ENCODE peak calls at places on chromosomes 5 and 9, in six cellular contexts. M, N, R, F, L and T are unnamed samples.

GRCh38 chr9:91245432-91246313 is 116.0 kb downstream of the AUH start:
- DNase-seq in M (no peak), N (peak; percentile 62), R (no peak), F (no peak), L (peak; percentile 15), T (no peak)

GRCh38 chr5:54869691-54870090 is 115.7 kb downstream of the ESM1 start:
- DNase-seq in M (no peak), N (no peak), R (no peak), F (no peak), L (no peak), T (no peak)

GRCh38 chr5:39758426-39758825 is 333.6 kb upstream of the DAB2 start:
- DNase-seq in M (no peak), N (no peak), R (no peak), F (no peak), L (no peak), T (no peak)

GRCh38 chr5:95848701-95849100 is 26.2 kb upstream of the GLRX start:
- DNase-seq in M (no peak), N (no peak), R (no peak), F (no peak), L (no peak), T (no peak)

GRCh38 chr5:177142778-177143177 is 9.2 kb downstream of the NSD1 start:
- DNase-seq in M (no peak), N (no peak), R (no peak), F (no peak), L (no peak), T (no peak)

GRCh38 chr5:133682496-133682895 is 70.2 kb upstream of the FSTL4 start:
- DNase-seq in M (no peak), N (no peak), R (no peak), F (no peak), L (no peak), T (no peak)

GRCh38 chr9:77707696-77708095 is 59.6 kb upstream of the GNA14 start:
- DNase-seq in M (no peak), N (peak; percentile 97), R (no peak), F (no peak), L (peak; percentile 47), T (no peak)

GRCh38 chr9:104386425-104387069 is 117.5 kb upstream of the OR13F1 start:
- DNase-seq in M (peak; percentile 28), N (peak; percentile 25), R (peak; percentile 29), F (no peak), L (peak; percentile 23), T (no peak)

GRCh38 chr9:16202913-16203734 is 650.3 kb downstream of the CCDC171 start:
- DNase-seq in M (peak; percentile 54), N (peak; percentile 92), R (no peak), F (no peak), L (peak; percentile 87), T (no peak)

GRCh38 chr5:110785356-110785755 is 46.5 kb downstream of the SLC25A46 start:
- DNase-seq in M (no peak), N (peak; percentile 15), R (no peak), F (no peak), L (no peak), T (no peak)

GRCh38 chr5:132420706-132421272 is 51.3 kb downstream of the SLC22A5 start:
- DNase-seq in M (no peak), N (no peak), R (no peak), F (no peak), L (no peak), T (no peak)

GRCh38 chr9:27485158-27485557 is 38.9 kb upstream of the IFNK start:
- DNase-seq in M (no peak), N (no peak), R (no peak), F (no peak), L (no peak), T (no peak)

GRCh38 chr5:137155621-137156020 is 343.5 kb downstream of the SPOCK1 start:
- DNase-seq in M (no peak), N (no peak), R (peak; percentile 87), F (no peak), L (no peak), T (no peak)

GRCh38 chr9:38441347-38442085 is 17.3 kb upstream of the IGFBPL1 start:
- DNase-seq in M (no peak), N (no peak), R (no peak), F (no peak), L (no peak), T (no peak)

GRCh38 chr5:114789773-114790402 is 379.8 kb downstream of the TRIM36 start:
- DNase-seq in M (peak; percentile 39), N (no peak), R (peak; percentile 21), F (no peak), L (peak; percentile 5), T (no peak)

GRCh38 chr5:111627862-111628261 is 115.5 kb upstream of the STARD4 start:
- DNase-seq in M (no peak), N (no peak), R (no peak), F (no peak), L (no peak), T (no peak)

GRCh38 chr5:3394877-3395599 is 200.6 kb upstream of the IRX1 start:
- DNase-seq in M (no peak), N (no peak), R (no peak), F (no peak), L (no peak), T (peak; percentile 64)

GRCh38 chr9:133787749-133788015 is 49.5 kb upstream of the SARDH start:
- DNase-seq in M (peak; percentile 18), N (peak; percentile 36), R (no peak), F (no peak), L (peak; percentile 25), T (no peak)

GRCh38 chr9:86349271-86349670 is 4.9 kb downstream of the TUT7 start:
- DNase-seq in M (no peak), N (no peak), R (no peak), F (no peak), L (no peak), T (no peak)

GRCh38 chr9:96327694-96328352 is 25.8 kb upstream of the HSD17B3 start:
- DNase-seq in M (no peak), N (peak; percentile 69), R (no peak), F (no peak), L (peak; percentile 44), T (peak; percentile 25)

GRCh38 chr9:468766-469496 is 254.3 kb downstream of the DOCK8 start:
- DNase-seq in M (no peak), N (no peak), R (no peak), F (no peak), L (no peak), T (no peak)

GRCh38 chr5:155628346-155628745 is 614.8 kb downstream of the KIF4B start:
- DNase-seq in M (no peak), N (no peak), R (no peak), F (no peak), L (no peak), T (no peak)

GRCh38 chr5:154444559-154445421 is 1.0 kb upstream of the SAP30L start:
- DNase-seq in M (no peak), N (no peak), R (no peak), F (no peak), L (peak; percentile 33), T (no peak)

GRCh38 chr9:95103385-95104087 is 214.0 kb downstream of the FANCC start:
- DNase-seq in M (no peak), N (no peak), R (no peak), F (no peak), L (no peak), T (no peak)

GRCh38 chr5:32068561-32068960 is 105.6 kb downstream of the GOLPH3 start:
- DNase-seq in M (no peak), N (no peak), R (no peak), F (no peak), L (no peak), T (no peak)

GRCh38 chr9:135320943-135321342 is 158.6 kb upstream of the PPP1R26 start:
- DNase-seq in M (no peak), N (no peak), R (no peak), F (no peak), L (no peak), T (no peak)

GRCh38 chr5:124655943-124656459 is 90.4 kb downstream of the ZNF608 start:
- DNase-seq in M (no peak), N (peak; percentile 92), R (peak; percentile 85), F (no peak), L (peak; percentile 62), T (no peak)

GRCh38 chr9:5633243-5633642 is 4.3 kb downstream of the RIC1 start:
- DNase-seq in M (no peak), N (no peak), R (no peak), F (no peak), L (peak; percentile 34), T (no peak)

GRCh38 chr9:130770679-130771442 is 64.2 kb upstream of the ABL1 start:
- DNase-seq in M (peak; percentile 47), N (peak; percentile 81), R (peak; percentile 32), F (no peak), L (peak; percentile 71), T (no peak)

GRCh38 chr9:130579738-130580463 is 524 bp downstream of the FUBP3 start:
- DNase-seq in M (no peak), N (no peak), R (no peak), F (no peak), L (peak; percentile 19), T (no peak)

GRCh38 chr5:146243217-146243616 is 39.8 kb downstream of the RBM27 start:
- DNase-seq in M (no peak), N (no peak), R (no peak), F (no peak), L (no peak), T (no peak)

GRCh38 chr5:14353661-14354474 is 210.7 kb downstream of the TRIO start:
- DNase-seq in M (no peak), N (peak; percentile 48), R (no peak), F (no peak), L (no peak), T (no peak)